ENCODE peak calls at places on chromosomes 2 and 18, in four cellular contexts. One of them, this sample, is unnamed.

GRCh38 chr18:80252136-80252535 is 4.8 kb upstream of the PARD6G start:
- DNase-seq in body of pancreas: no peak
- DNase-seq in uterus: no peak
- DNase-seq in ovary: no peak
- DNase-seq in this sample: no peak

GRCh38 chr2:198134287-198134955 is 330.0 kb downstream of the PLCL1 start:
- DNase-seq in body of pancreas: no peak
- DNase-seq in uterus: no peak
- DNase-seq in ovary: no peak
- DNase-seq in this sample: no peak

GRCh38 chr2:162063899-162064298 is 10.1 kb downstream of the DPP4 start:
- DNase-seq in body of pancreas: no peak
- DNase-seq in uterus: no peak
- DNase-seq in ovary: no peak
- DNase-seq in this sample: no peak

GRCh38 chr2:74815955-74816354 is 18.0 kb upstream of the HK2 start:
- DNase-seq in body of pancreas: no peak
- DNase-seq in uterus: no peak
- DNase-seq in ovary: no peak
- DNase-seq in this sample: no peak

GRCh38 chr2:233436191-233436581 is 81.9 kb downstream of the DGKD start:
- DNase-seq in body of pancreas: no peak
- DNase-seq in uterus: no peak
- DNase-seq in ovary: no peak
- DNase-seq in this sample: peak; percentile 23

GRCh38 chr2:36857713-36858112 is 108.6 kb downstream of the STRN start:
- DNase-seq in body of pancreas: no peak
- DNase-seq in uterus: no peak
- DNase-seq in ovary: no peak
- DNase-seq in this sample: no peak

GRCh38 chr2:23521060-23521459 is 136.1 kb downstream of the KLHL29 start:
- DNase-seq in body of pancreas: no peak
- DNase-seq in uterus: no peak
- DNase-seq in ovary: no peak
- DNase-seq in this sample: no peak

GRCh38 chr2:239160226-239161143 is 240.3 kb downstream of the HDAC4 start:
- DNase-seq in body of pancreas: no peak
- DNase-seq in uterus: peak; percentile 7
- DNase-seq in ovary: no peak
- DNase-seq in this sample: peak; percentile 38

GRCh38 chr2:168207861-168208260 is 39.5 kb downstream of the STK39 start:
- DNase-seq in body of pancreas: no peak
- DNase-seq in uterus: no peak
- DNase-seq in ovary: no peak
- DNase-seq in this sample: no peak

GRCh38 chr2:23271230-23271629 is 113.7 kb upstream of the KLHL29 start:
- DNase-seq in body of pancreas: no peak
- DNase-seq in uterus: no peak
- DNase-seq in ovary: no peak
- DNase-seq in this sample: no peak

GRCh38 chr2:60707750-60708371 is 48.2 kb upstream of the PAPOLG start:
- DNase-seq in body of pancreas: peak; percentile 8
- DNase-seq in uterus: no peak
- DNase-seq in ovary: no peak
- DNase-seq in this sample: no peak

GRCh38 chr18:5543854-5544389 is at the start of gene EPB41L3:
- DNase-seq in body of pancreas: peak; percentile 51
- DNase-seq in uterus: peak; percentile 38
- DNase-seq in ovary: peak; percentile 31
- DNase-seq in this sample: peak; percentile 62

GRCh38 chr18:27839141-27839540 is 337.8 kb downstream of the CDH2 start:
- DNase-seq in body of pancreas: no peak
- DNase-seq in uterus: no peak
- DNase-seq in ovary: no peak
- DNase-seq in this sample: no peak

GRCh38 chr2:40200516-40200915 is 251.4 kb downstream of the SLC8A1 start:
- DNase-seq in body of pancreas: no peak
- DNase-seq in uterus: no peak
- DNase-seq in ovary: no peak
- DNase-seq in this sample: no peak

GRCh38 chr2:150517951-150518680 is 30.6 kb upstream of the RND3 start:
- DNase-seq in body of pancreas: no peak
- DNase-seq in uterus: no peak
- DNase-seq in ovary: no peak
- DNase-seq in this sample: no peak

GRCh38 chr2:70111752-70112591 is 24.7 kb downstream of the PCBP1 start:
- DNase-seq in body of pancreas: no peak
- DNase-seq in uterus: no peak
- DNase-seq in ovary: no peak
- DNase-seq in this sample: no peak

GRCh38 chr18:29225351-29225750 is 1048.4 kb upstream of the CDH2 start:
- DNase-seq in body of pancreas: no peak
- DNase-seq in uterus: no peak
- DNase-seq in ovary: no peak
- DNase-seq in this sample: no peak

GRCh38 chr2:16664052-16664731 is 1.4 kb downstream of the CYRIA start:
- DNase-seq in body of pancreas: peak; percentile 84
- DNase-seq in uterus: peak; percentile 87
- DNase-seq in ovary: peak; percentile 33
- DNase-seq in this sample: no peak

GRCh38 chr2:65232636-65233035 is 5.0 kb downstream of the ACTR2 start:
- DNase-seq in body of pancreas: no peak
- DNase-seq in uterus: no peak
- DNase-seq in ovary: no peak
- DNase-seq in this sample: no peak

GRCh38 chr18:62523631-62524442 is 1.0 kb downstream of the ZCCHC2 start:
- DNase-seq in body of pancreas: peak; percentile 70
- DNase-seq in uterus: peak; percentile 50
- DNase-seq in ovary: peak; percentile 48
- DNase-seq in this sample: peak; percentile 73

GRCh38 chr2:52510432-52510831 is 1257.2 kb upstream of the CHAC2 start:
- DNase-seq in body of pancreas: no peak
- DNase-seq in uterus: no peak
- DNase-seq in ovary: no peak
- DNase-seq in this sample: no peak

GRCh38 chr2:201968476-201968875 is 65.2 kb upstream of the FZD7 start:
- DNase-seq in body of pancreas: no peak
- DNase-seq in uterus: no peak
- DNase-seq in ovary: no peak
- DNase-seq in this sample: no peak

GRCh38 chr18:79133724-79134123 is 64.5 kb downstream of the ATP9B start:
- DNase-seq in body of pancreas: no peak
- DNase-seq in uterus: no peak
- DNase-seq in ovary: no peak
- DNase-seq in this sample: no peak

GRCh38 chr18:32160547-32160946 is 29.3 kb upstream of the MEP1B start:
- DNase-seq in body of pancreas: no peak
- DNase-seq in uterus: no peak
- DNase-seq in ovary: no peak
- DNase-seq in this sample: peak; percentile 73

GRCh38 chr2:604385-604784 is 72.8 kb downstream of the TMEM18 start:
- DNase-seq in body of pancreas: no peak
- DNase-seq in uterus: no peak
- DNase-seq in ovary: no peak
- DNase-seq in this sample: no peak

GRCh38 chr18:35713545-35713944 is 132.0 kb downstream of the GALNT1 start:
- DNase-seq in body of pancreas: no peak
- DNase-seq in uterus: no peak
- DNase-seq in ovary: no peak
- DNase-seq in this sample: no peak

GRCh38 chr2:134138115-134138514 is 115.8 kb upstream of the MGAT5 start:
- DNase-seq in body of pancreas: no peak
- DNase-seq in uterus: no peak
- DNase-seq in ovary: no peak
- DNase-seq in this sample: no peak

GRCh38 chr18:62329676-62330454 is 4.8 kb downstream of the TNFRSF11A start:
- DNase-seq in body of pancreas: peak; percentile 62
- DNase-seq in uterus: no peak
- DNase-seq in ovary: no peak
- DNase-seq in this sample: no peak

GRCh38 chr2:153431114-153431513 is 47.4 kb downstream of the RPRM start:
- DNase-seq in body of pancreas: no peak
- DNase-seq in uterus: no peak
- DNase-seq in ovary: no peak
- DNase-seq in this sample: no peak

GRCh38 chr2:202221873-202222272 is 16.5 kb downstream of the SUMO1 start:
- DNase-seq in body of pancreas: no peak
- DNase-seq in uterus: no peak
- DNase-seq in ovary: no peak
- DNase-seq in this sample: no peak

GRCh38 chr2:113762377-113763118 is 6.1 kb upstream of the SLC35F5 start:
- DNase-seq in body of pancreas: no peak
- DNase-seq in uterus: no peak
- DNase-seq in ovary: no peak
- DNase-seq in this sample: no peak

GRCh38 chr2:121153516-121153915 is 131.5 kb downstream of the TFCP2L1 start:
- DNase-seq in body of pancreas: no peak
- DNase-seq in uterus: no peak
- DNase-seq in ovary: no peak
- DNase-seq in this sample: no peak

GRCh38 chr2:121150713-121151112 is 134.3 kb downstream of the TFCP2L1 start:
- DNase-seq in body of pancreas: no peak
- DNase-seq in uterus: no peak
- DNase-seq in ovary: no peak
- DNase-seq in this sample: no peak

GRCh38 chr2:121155502-121156056 is 129.4 kb downstream of the TFCP2L1 start:
- DNase-seq in body of pancreas: peak; percentile 90
- DNase-seq in uterus: no peak
- DNase-seq in ovary: no peak
- DNase-seq in this sample: peak; percentile 64

GRCh38 chr2:121151311-121152109 is 133.5 kb downstream of the TFCP2L1 start:
- DNase-seq in body of pancreas: no peak
- DNase-seq in uterus: no peak
- DNase-seq in ovary: no peak
- DNase-seq in this sample: no peak

GRCh38 chr2:121152861-121153260 is 132.1 kb downstream of the TFCP2L1 start:
- DNase-seq in body of pancreas: no peak
- DNase-seq in uterus: no peak
- DNase-seq in ovary: no peak
- DNase-seq in this sample: no peak
- TF ChIP-seq POLR2A in body of pancreas: no peak
- TF ChIP-seq POLR2A in uterus: no peak
- TF ChIP-seq POLR2A in ovary: no peak
- TF ChIP-seq POLR2A in this sample: no peak

GRCh38 chr2:135744761-135745314 is 3.2 kb downstream of the UBXN4 start:
- DNase-seq in body of pancreas: peak; percentile 7
- DNase-seq in uterus: no peak
- DNase-seq in ovary: no peak
- DNase-seq in this sample: no peak
- TF ChIP-seq CTCF in body of pancreas: no peak
- TF ChIP-seq CTCF in uterus: no peak
- TF ChIP-seq CTCF in ovary: no peak
- TF ChIP-seq CTCF in this sample: no peak

GRCh38 chr2:189585357-189585756 is 4.8 kb upstream of the SLC40A1 start:
- DNase-seq in body of pancreas: no peak
- DNase-seq in uterus: no peak
- DNase-seq in ovary: no peak
- DNase-seq in this sample: no peak
- H3K27ac ChIP-seq in body of pancreas: no peak overlapping the region
- H3K27ac ChIP-seq in uterus: no peak overlapping the region
- H3K27ac ChIP-seq in ovary: peak overlapping the region; percentile 1
- H3K27ac ChIP-seq in this sample: no peak overlapping the region

GRCh38 chr18:7273301-7273911 is 42.5 kb downstream of the LRRC30 start:
- DNase-seq in body of pancreas: peak; percentile 58
- DNase-seq in uterus: peak; percentile 76
- DNase-seq in ovary: no peak
- DNase-seq in this sample: no peak
- TF ChIP-seq POLR2A in body of pancreas: no peak
- TF ChIP-seq POLR2A in uterus: no peak
- TF ChIP-seq POLR2A in ovary: no peak
- TF ChIP-seq POLR2A in this sample: no peak

DNA sequence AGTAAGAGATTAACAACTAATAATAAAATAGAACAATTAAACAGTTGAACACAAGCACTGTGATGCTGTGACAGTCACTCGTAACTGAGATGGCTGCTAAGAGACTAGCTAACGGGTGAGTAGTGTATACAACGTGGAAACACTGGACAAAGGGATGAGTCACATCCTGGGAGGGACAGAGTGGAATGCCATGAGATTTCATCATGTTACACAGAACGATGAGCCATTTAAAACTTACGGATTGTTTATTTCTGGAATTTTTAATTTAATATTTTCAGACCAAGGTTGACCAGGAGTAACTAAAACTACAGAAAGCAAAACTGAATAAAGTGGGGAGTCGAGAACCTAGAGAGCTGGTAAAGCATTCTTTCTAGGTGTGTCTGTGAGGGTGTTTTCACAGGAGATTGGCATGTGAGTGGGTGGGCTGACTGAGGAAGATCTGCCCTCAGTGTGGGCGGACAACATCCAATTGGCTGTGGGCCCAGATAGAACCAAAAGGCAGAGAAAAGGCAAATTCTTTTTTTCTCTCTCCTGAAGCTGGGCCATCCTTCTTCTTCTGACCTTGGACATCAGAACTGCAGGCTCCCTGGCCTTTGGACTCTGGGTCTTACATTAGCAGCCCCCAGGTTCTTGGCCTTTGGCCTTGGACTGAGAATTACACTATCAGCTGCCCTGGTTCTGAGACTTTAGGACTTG is 14.6 kb downstream of the TMSB10 start:
- DNase-seq in body of pancreas: peak; percentile 53
- DNase-seq in uterus: peak; percentile 80
- DNase-seq in ovary: peak; percentile 72
- DNase-seq in this sample: peak; percentile 81
- TF ChIP-seq CTCF in body of pancreas: no peak
- TF ChIP-seq CTCF in uterus: no peak
- TF ChIP-seq CTCF in ovary: no peak
- TF ChIP-seq CTCF in this sample: no peak

This sample was measured in Peyer's patch.